ENCODE peak calls at places on chromosomes 6 and 20, in six cellular contexts. G is brain microvascular endothelial cell, F is colonic mucosa, Q is fibroblast of mammary gland, W is heart right ventricle, M is cardiac muscle cell. X is an unnamed sample.

GRCh38 chr6:71139249-71139648 is 149.4 kb upstream of the OGFRL1 start:
- DNase-seq in G (peak; percentile 38), F (no peak), Q (peak; percentile 37), W (no peak), M (no peak), X (no peak)

GRCh38 chr20:17856024-17856564 is 112.5 kb downstream of the SNX5 start:
- DNase-seq in G (no peak), F (peak; percentile 91), Q (no peak), W (no peak), M (no peak), X (peak; percentile 61)

GRCh38 chr6:142300758-142301251 is 1.0 kb upstream of the ADGRG6 start:
- DNase-seq in G (peak; percentile 73), F (peak; percentile 61), Q (peak; percentile 38), W (peak; percentile 13), M (peak; percentile 25), X (no peak)

GRCh38 chr6:116695398-116695797 is 14.4 kb downstream of the KPNA5 start:
- DNase-seq in G (no peak), F (no peak), Q (no peak), W (no peak), M (no peak), X (no peak)

GRCh38 chr20:63543131-63543530 is 4.4 kb downstream of the SRMS start:
- DNase-seq in G (no peak), F (no peak), Q (no peak), W (no peak), M (no peak), X (no peak)

GRCh38 chr6:41538556-41539182 is 7.5 kb upstream of the FOXP4 start:
- DNase-seq in G (no peak), F (no peak), Q (peak; percentile 67), W (no peak), M (no peak), X (no peak)

GRCh38 chr20:8133816-8134451 is 1.9 kb downstream of the PLCB1 start:
- DNase-seq in G (no peak), F (no peak), Q (no peak), W (no peak), M (no peak), X (no peak)

GRCh38 chr6:21279619-21280018 is 313.9 kb upstream of the SOX4 start:
- DNase-seq in G (no peak), F (no peak), Q (no peak), W (no peak), M (no peak), X (no peak)

GRCh38 chr6:145247677-145248419 is 487.5 kb downstream of the EPM2A start:
- DNase-seq in G (peak; percentile 94), F (no peak), Q (peak; percentile 99), W (no peak), M (no peak), X (no peak)

GRCh38 chr20:22385602-22386299 is 198.6 kb downstream of the FOXA2 start:
- DNase-seq in G (no peak), F (no peak), Q (no peak), W (no peak), M (no peak), X (no peak)

GRCh38 chr20:49982346-49983122 is at the start of gene SNAI1:
- DNase-seq in G (peak; percentile 61), F (peak; percentile 80), Q (peak; percentile 76), W (peak; percentile 77), M (peak; percentile 93), X (peak; percentile 90)

GRCh38 chr20:40564997-40565680 is 123.9 kb downstream of the MAFB start:
- DNase-seq in G (peak; percentile 76), F (no peak), Q (peak; percentile 92), W (no peak), M (no peak), X (no peak)

GRCh38 chr20:37243937-37244571 is 17.6 kb downstream of the GHRH start:
- DNase-seq in G (no peak), F (no peak), Q (no peak), W (peak; percentile 63), M (no peak), X (no peak)

GRCh38 chr6:113103618-113104390 is 753.3 kb upstream of the MARCKS start:
- DNase-seq in G (peak; percentile 32), F (no peak), Q (peak; percentile 87), W (no peak), M (no peak), X (no peak)

GRCh38 chr20:53739799-53740785 is 146.5 kb upstream of the ZNF217 start:
- DNase-seq in G (no peak), F (no peak), Q (no peak), W (no peak), M (peak; percentile 3), X (no peak)

GRCh38 chr6:67914419-67914818 is 720.7 kb upstream of the ADGRB3 start:
- DNase-seq in G (no peak), F (no peak), Q (peak; percentile 8), W (no peak), M (no peak), X (no peak)

GRCh38 chr6:56693246-56693607 is 50.5 kb upstream of the DST start:
- DNase-seq in G (peak; percentile 79), F (peak; percentile 88), Q (peak; percentile 95), W (peak; percentile 88), M (no peak), X (peak; percentile 88)

GRCh38 chr20:56702931-56703840 is 74.1 kb downstream of the TFAP2C start:
- DNase-seq in G (no peak), F (no peak), Q (no peak), W (no peak), M (no peak), X (no peak)

GRCh38 chr20:51532577-51533191 is 9.8 kb downstream of the NFATC2 start:
- DNase-seq in G (no peak), F (no peak), Q (peak; percentile 6), W (peak; percentile 50), M (no peak), X (no peak)

GRCh38 chr6:81304486-81304885 is 448.0 kb downstream of the TENT5A start:
- DNase-seq in G (no peak), F (no peak), Q (peak; percentile 22), W (no peak), M (no peak), X (no peak)

GRCh38 chr6:133241088-133241900 is at the start of gene EYA4:
- DNase-seq in G (no peak), F (no peak), Q (peak; percentile 15), W (peak; percentile 27), M (peak; percentile 52), X (no peak)

GRCh38 chr6:57072108-57072507 is 17.9 kb upstream of the ZNF451 start:
- DNase-seq in G (no peak), F (no peak), Q (no peak), W (no peak), M (no peak), X (no peak)

GRCh38 chr20:2337142-2337541 is 41.3 kb downstream of the TGM3 start:
- DNase-seq in G (no peak), F (no peak), Q (no peak), W (no peak), M (no peak), X (no peak)

GRCh38 chr6:38194589-38194988 is 375.1 kb downstream of the ZFAND3 start:
- DNase-seq in G (no peak), F (no peak), Q (no peak), W (no peak), M (no peak), X (no peak)

GRCh38 chr6:114998492-114998891 is 655.7 kb upstream of the HS3ST5 start:
- DNase-seq in G (no peak), F (no peak), Q (no peak), W (no peak), M (no peak), X (no peak)

GRCh38 chr6:111972714-111973678 is 80.9 kb upstream of the CCN6 start:
- DNase-seq in G (peak; percentile 97), F (no peak), Q (peak; percentile 96), W (peak; percentile 27), M (no peak), X (peak; percentile 66)

GRCh38 chr20:9617062-9617461 is 102.7 kb downstream of the LAMP5 start:
- DNase-seq in G (peak; percentile 56), F (peak; percentile 41), Q (peak; percentile 60), W (peak; percentile 24), M (peak; percentile 81), X (peak; percentile 21)

GRCh38 chr6:2476376-2476775 is 231.0 kb upstream of the GMDS start:
- DNase-seq in G (peak; percentile 32), F (peak; percentile 56), Q (peak; percentile 18), W (no peak), M (no peak), X (peak; percentile 56)

GRCh38 chr6:119349041-119349340 is 570 bp downstream of the MAN1A1 start:
- DNase-seq in G (no peak), F (no peak), Q (no peak), W (no peak), M (peak; percentile 69), X (no peak)

GRCh38 chr6:10505529-10505928 is 15.6 kb upstream of the GCNT2 start:
- DNase-seq in G (no peak), F (no peak), Q (no peak), W (no peak), M (no peak), X (no peak)
- TF ChIP-seq CTCF in G (no peak), F (no peak), Q (no peak), W (no peak), M (no peak), X (no peak)

DNA sequence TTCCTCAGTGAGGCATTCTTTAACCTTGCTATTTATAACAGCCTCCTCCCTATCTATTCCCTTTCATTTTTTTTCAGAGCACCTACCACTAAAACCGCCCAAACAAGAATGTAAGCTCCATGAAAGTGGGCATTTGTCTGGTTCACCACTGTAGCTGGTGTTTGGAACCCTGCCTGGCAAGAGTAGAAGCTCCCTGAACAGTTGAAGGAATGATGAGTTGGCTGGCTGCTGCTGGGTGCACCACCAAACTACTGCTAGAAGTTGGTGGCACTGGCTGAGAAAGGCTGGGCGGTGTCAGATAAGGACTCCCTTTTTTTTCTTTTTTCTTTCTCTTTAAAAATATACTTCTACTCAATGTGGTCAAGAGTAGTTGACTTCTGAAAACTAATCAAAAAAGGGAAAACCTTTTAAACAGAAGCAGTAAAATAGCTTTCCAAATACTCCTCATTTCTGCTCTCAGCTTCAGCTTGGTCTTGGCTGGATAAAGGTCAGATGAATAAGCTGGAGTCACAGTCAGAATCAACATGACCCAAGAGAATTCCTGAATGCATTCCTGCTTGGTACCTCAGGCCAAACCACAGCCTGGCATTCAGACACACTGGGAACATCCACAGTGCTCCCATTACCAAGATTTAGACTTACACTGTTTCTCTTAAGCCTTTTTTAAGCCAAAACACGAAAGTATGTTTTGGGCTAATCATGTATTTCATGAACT is 38.0 kb downstream of the RTN4IP1 start:
- DNase-seq in G (peak; percentile 62), F (no peak), Q (peak; percentile 88), W (no peak), M (no peak), X (no peak)
- TF ChIP-seq CTCF in G (no peak), F (no peak), Q (no peak), W (no peak), M (no peak), X (no peak)

GRCh38 chr6:24779416-24779815 is 4.7 kb downstream of the GMNN start:
- DNase-seq in G (no peak), F (no peak), Q (no peak), W (no peak), M (no peak), X (no peak)
- TF ChIP-seq CTCF in G (no peak), F (no peak), Q (no peak), W (no peak), M (no peak), X (no peak)

GRCh38 chr6:51541847-51542246 is 545.6 kb downstream of the PKHD1 start:
- DNase-seq in G (no peak), F (no peak), Q (peak; percentile 0), W (no peak), M (no peak), X (no peak)
- TF ChIP-seq CTCF in G (peak; percentile 15), F (no peak), Q (no peak), W (no peak), M (no peak), X (no peak)

X was measured in Peyer's patch.